ENCODE peak calls at places on chromosomes 13 and 19, in five cellular contexts. One of them, this sample, is unnamed.

GRCh38 chr13:102983496-102983895 is 82.7 kb downstream of the SLC10A2 start:
- DNase-seq in PC-3: no peak
- DNase-seq in astrocyte of the spinal cord: no peak
- DNase-seq in thoracic aorta: no peak
- DNase-seq in A549: no peak
- DNase-seq in this sample: peak

GRCh38 chr13:105991622-105992254 is 543.7 kb downstream of the EFNB2 start:
- DNase-seq in PC-3: peak
- DNase-seq in astrocyte of the spinal cord: peak
- DNase-seq in thoracic aorta: no peak
- DNase-seq in A549: no peak
- DNase-seq in this sample: peak

GRCh38 chr13:62512194-62513141 is 1096.8 kb upstream of the PCDH20 start:
- DNase-seq in PC-3: peak
- DNase-seq in astrocyte of the spinal cord: peak
- DNase-seq in thoracic aorta: no peak
- DNase-seq in A549: peak
- DNase-seq in this sample: peak

GRCh38 chr13:86567119-86567518 is 767.9 kb upstream of the SLITRK6 start:
- DNase-seq in PC-3: peak
- DNase-seq in astrocyte of the spinal cord: no peak
- DNase-seq in thoracic aorta: no peak
- DNase-seq in A549: no peak
- DNase-seq in this sample: no peak

GRCh38 chr13:53405616-53406015 is 377.0 kb downstream of the OLFM4 start:
- DNase-seq in PC-3: no peak
- DNase-seq in astrocyte of the spinal cord: no peak
- DNase-seq in thoracic aorta: no peak
- DNase-seq in A549: no peak
- DNase-seq in this sample: no peak

GRCh38 chr19:54114340-54114826 is 1.1 kb downstream of the TFPT start:
- DNase-seq in PC-3: peak
- DNase-seq in astrocyte of the spinal cord: peak
- DNase-seq in thoracic aorta: no peak
- DNase-seq in A549: no peak
- DNase-seq in this sample: peak

GRCh38 chr13:105436946-105437345 is 1098.5 kb downstream of the EFNB2 start:
- DNase-seq in PC-3: no peak
- DNase-seq in astrocyte of the spinal cord: no peak
- DNase-seq in thoracic aorta: no peak
- DNase-seq in A549: no peak
- DNase-seq in this sample: no peak

GRCh38 chr13:27967736-27968315 is 1.3 kb downstream of the CDX2 start:
- DNase-seq in PC-3: no peak
- DNase-seq in astrocyte of the spinal cord: no peak
- DNase-seq in thoracic aorta: no peak
- DNase-seq in A549: no peak
- DNase-seq in this sample: no peak

GRCh38 chr19:55643003-55643732 is at the start of gene ZNF581:
- DNase-seq in PC-3: peak
- DNase-seq in astrocyte of the spinal cord: peak
- DNase-seq in thoracic aorta: no peak
- DNase-seq in A549: peak
- DNase-seq in this sample: peak

GRCh38 chr13:99501952-99502310 is 659 bp downstream of the TM9SF2 start:
- DNase-seq in PC-3: peak
- DNase-seq in astrocyte of the spinal cord: no peak
- DNase-seq in thoracic aorta: no peak
- DNase-seq in A549: no peak
- DNase-seq in this sample: peak

GRCh38 chr13:55302568-55302967 is 1838.2 kb upstream of the PRR20A start:
- DNase-seq in PC-3: peak
- DNase-seq in astrocyte of the spinal cord: no peak
- DNase-seq in thoracic aorta: no peak
- DNase-seq in A549: no peak
- DNase-seq in this sample: no peak

GRCh38 chr13:36745436-36745835 is 71.6 kb downstream of the SERTM1 start:
- DNase-seq in PC-3: no peak
- DNase-seq in astrocyte of the spinal cord: no peak
- DNase-seq in thoracic aorta: no peak
- DNase-seq in A549: no peak
- DNase-seq in this sample: no peak

GRCh38 chr13:46165485-46166220 is 16.3 kb downstream of the LCP1 start:
- DNase-seq in PC-3: peak
- DNase-seq in astrocyte of the spinal cord: peak
- DNase-seq in thoracic aorta: no peak
- DNase-seq in A549: no peak
- DNase-seq in this sample: peak

GRCh38 chr19:44685877-44686276 is 13.1 kb upstream of the CEACAM16 start:
- DNase-seq in PC-3: peak
- DNase-seq in astrocyte of the spinal cord: peak
- DNase-seq in thoracic aorta: no peak
- DNase-seq in A549: peak
- DNase-seq in this sample: peak

GRCh38 chr19:30036154-30037129 is 94.4 kb downstream of the URI1 start:
- DNase-seq in PC-3: no peak
- DNase-seq in astrocyte of the spinal cord: peak
- DNase-seq in thoracic aorta: no peak
- DNase-seq in A549: no peak
- DNase-seq in this sample: peak

GRCh38 chr19:13154911-13155471 is 4.8 kb downstream of the IER2 start:
- DNase-seq in PC-3: peak
- DNase-seq in astrocyte of the spinal cord: peak
- DNase-seq in thoracic aorta: no peak
- DNase-seq in A549: no peak
- DNase-seq in this sample: peak

GRCh38 chr19:49344516-49345423 is 9.6 kb downstream of the CD37 start:
- DNase-seq in PC-3: no peak
- DNase-seq in astrocyte of the spinal cord: no peak
- DNase-seq in thoracic aorta: no peak
- DNase-seq in A549: no peak
- DNase-seq in this sample: no peak

GRCh38 chr13:113831061-113831460 is 32.8 kb downstream of the GAS6 start:
- DNase-seq in PC-3: no peak
- DNase-seq in astrocyte of the spinal cord: no peak
- DNase-seq in thoracic aorta: no peak
- DNase-seq in A549: no peak
- DNase-seq in this sample: no peak

GRCh38 chr19:16921766-16922591 is 33.2 kb downstream of the F2RL3 start:
- DNase-seq in PC-3: no peak
- DNase-seq in astrocyte of the spinal cord: no peak
- DNase-seq in thoracic aorta: no peak
- DNase-seq in A549: no peak
- DNase-seq in this sample: no peak

GRCh38 chr19:49710372-49710951 is 19.5 kb downstream of the CPT1C start:
- DNase-seq in PC-3: peak
- DNase-seq in astrocyte of the spinal cord: peak
- DNase-seq in thoracic aorta: no peak
- DNase-seq in A549: no peak
- DNase-seq in this sample: peak

GRCh38 chr13:48431987-48432615 is 19.2 kb upstream of the LPAR6 start:
- DNase-seq in PC-3: no peak
- DNase-seq in astrocyte of the spinal cord: peak
- DNase-seq in thoracic aorta: no peak
- DNase-seq in A549: no peak
- DNase-seq in this sample: peak

GRCh38 chr13:45838171-45838745 is 13.3 kb downstream of the SIAH3 start:
- DNase-seq in PC-3: no peak
- DNase-seq in astrocyte of the spinal cord: no peak
- DNase-seq in thoracic aorta: no peak
- DNase-seq in A549: no peak
- DNase-seq in this sample: no peak

GRCh38 chr13:111049791-111050538 is 65.1 kb upstream of the ARHGEF7 start:
- DNase-seq in PC-3: peak
- DNase-seq in astrocyte of the spinal cord: peak
- DNase-seq in thoracic aorta: no peak
- DNase-seq in A549: no peak
- DNase-seq in this sample: peak

GRCh38 chr13:31739226-31739625 is at the start of gene RXFP2:
- DNase-seq in PC-3: no peak
- DNase-seq in astrocyte of the spinal cord: no peak
- DNase-seq in thoracic aorta: no peak
- DNase-seq in A549: no peak
- DNase-seq in this sample: no peak

GRCh38 chr19:29953352-29954247 is 11.6 kb downstream of the URI1 start:
- DNase-seq in PC-3: no peak
- DNase-seq in astrocyte of the spinal cord: no peak
- DNase-seq in thoracic aorta: no peak
- DNase-seq in A549: no peak
- DNase-seq in this sample: no peak

GRCh38 chr19:5106361-5106760 is 137.4 kb downstream of the KDM4B start:
- DNase-seq in PC-3: no peak
- DNase-seq in astrocyte of the spinal cord: no peak
- DNase-seq in thoracic aorta: no peak
- DNase-seq in A549: no peak
- DNase-seq in this sample: no peak

GRCh38 chr13:110716235-110716505 is 2.7 kb downstream of the ING1 start:
- DNase-seq in PC-3: peak
- DNase-seq in astrocyte of the spinal cord: peak
- DNase-seq in thoracic aorta: no peak
- DNase-seq in A549: no peak
- DNase-seq in this sample: peak

GRCh38 chr13:37835392-37835791 is 34.2 kb downstream of the TRPC4 start:
- DNase-seq in PC-3: no peak
- DNase-seq in astrocyte of the spinal cord: no peak
- DNase-seq in thoracic aorta: no peak
- DNase-seq in A549: no peak
- DNase-seq in this sample: no peak

GRCh38 chr19:7922841-7923205 is 2.7 kb downstream of the SNAPC2 start:
- DNase-seq in PC-3: no peak
- DNase-seq in astrocyte of the spinal cord: no peak
- DNase-seq in thoracic aorta: no peak
- DNase-seq in A549: no peak
- DNase-seq in this sample: no peak

GRCh38 chr19:31274964-31275319 is 74.3 kb downstream of the TSHZ3 start:
- DNase-seq in PC-3: no peak
- DNase-seq in astrocyte of the spinal cord: no peak
- DNase-seq in thoracic aorta: no peak
- DNase-seq in A549: no peak
- DNase-seq in this sample: no peak

GRCh38 chr19:31272707-31273106 is 76.5 kb downstream of the TSHZ3 start:
- DNase-seq in PC-3: no peak
- DNase-seq in astrocyte of the spinal cord: no peak
- DNase-seq in thoracic aorta: no peak
- DNase-seq in A549: no peak
- DNase-seq in this sample: no peak

GRCh38 chr19:31276831-31277230 is 72.4 kb downstream of the TSHZ3 start:
- DNase-seq in PC-3: no peak
- DNase-seq in astrocyte of the spinal cord: no peak
- DNase-seq in thoracic aorta: no peak
- DNase-seq in A549: no peak
- DNase-seq in this sample: no peak

GRCh38 chr19:31271569-31271911 is 77.7 kb downstream of the TSHZ3 start:
- DNase-seq in PC-3: no peak
- DNase-seq in astrocyte of the spinal cord: no peak
- DNase-seq in thoracic aorta: no peak
- DNase-seq in A549: no peak
- DNase-seq in this sample: no peak

GRCh38 chr19:31274266-31274963 is 74.8 kb downstream of the TSHZ3 start:
- DNase-seq in PC-3: no peak
- DNase-seq in astrocyte of the spinal cord: no peak
- DNase-seq in thoracic aorta: no peak
- DNase-seq in A549: no peak
- DNase-seq in this sample: peak
- H3K4me3 ChIP-seq in PC-3: no peak
- H3K4me3 ChIP-seq in astrocyte of the spinal cord: no peak
- H3K4me3 ChIP-seq in thoracic aorta: no peak
- H3K4me3 ChIP-seq in A549: no peak
- H3K4me3 ChIP-seq in this sample: no peak

DNA sequence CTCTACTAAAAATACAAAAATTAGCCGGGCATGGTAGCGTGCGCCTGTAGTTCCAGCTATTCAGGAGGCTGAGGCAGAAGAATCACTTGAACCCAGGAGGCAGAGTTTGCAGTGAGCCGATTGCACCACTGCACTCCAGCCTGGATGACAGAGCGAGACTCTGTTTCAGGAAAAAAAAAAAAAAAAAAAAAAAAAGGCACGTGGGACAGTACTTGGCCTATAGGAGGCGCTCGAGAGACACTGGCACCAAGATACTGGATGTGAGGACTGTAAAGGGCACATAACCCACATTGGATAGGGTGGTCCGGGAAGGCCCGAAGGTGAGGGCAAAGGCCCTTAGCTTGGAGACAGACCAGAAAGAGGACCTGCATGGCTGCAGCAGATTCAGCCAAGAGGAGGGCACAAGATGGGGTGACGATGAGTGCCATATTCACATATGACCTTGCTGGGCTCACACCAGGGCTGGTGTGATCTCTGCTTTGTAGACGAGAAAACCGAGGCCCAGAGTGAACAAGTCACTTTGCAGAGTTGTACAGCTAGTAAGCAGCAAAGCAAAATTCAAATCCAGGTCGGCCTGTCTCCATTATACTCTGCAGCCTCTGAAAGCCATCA is 89.4 kb downstream of the DPF1 start:
- DNase-seq in PC-3: peak
- DNase-seq in astrocyte of the spinal cord: peak
- DNase-seq in thoracic aorta: no peak
- DNase-seq in A549: peak
- DNase-seq in this sample: peak
- TF ChIP-seq CTCF in PC-3: peak
- TF ChIP-seq CTCF in astrocyte of the spinal cord: peak
- TF ChIP-seq CTCF in thoracic aorta: peak
- TF ChIP-seq CTCF in A549: peak
- TF ChIP-seq CTCF in this sample: peak

DNA sequence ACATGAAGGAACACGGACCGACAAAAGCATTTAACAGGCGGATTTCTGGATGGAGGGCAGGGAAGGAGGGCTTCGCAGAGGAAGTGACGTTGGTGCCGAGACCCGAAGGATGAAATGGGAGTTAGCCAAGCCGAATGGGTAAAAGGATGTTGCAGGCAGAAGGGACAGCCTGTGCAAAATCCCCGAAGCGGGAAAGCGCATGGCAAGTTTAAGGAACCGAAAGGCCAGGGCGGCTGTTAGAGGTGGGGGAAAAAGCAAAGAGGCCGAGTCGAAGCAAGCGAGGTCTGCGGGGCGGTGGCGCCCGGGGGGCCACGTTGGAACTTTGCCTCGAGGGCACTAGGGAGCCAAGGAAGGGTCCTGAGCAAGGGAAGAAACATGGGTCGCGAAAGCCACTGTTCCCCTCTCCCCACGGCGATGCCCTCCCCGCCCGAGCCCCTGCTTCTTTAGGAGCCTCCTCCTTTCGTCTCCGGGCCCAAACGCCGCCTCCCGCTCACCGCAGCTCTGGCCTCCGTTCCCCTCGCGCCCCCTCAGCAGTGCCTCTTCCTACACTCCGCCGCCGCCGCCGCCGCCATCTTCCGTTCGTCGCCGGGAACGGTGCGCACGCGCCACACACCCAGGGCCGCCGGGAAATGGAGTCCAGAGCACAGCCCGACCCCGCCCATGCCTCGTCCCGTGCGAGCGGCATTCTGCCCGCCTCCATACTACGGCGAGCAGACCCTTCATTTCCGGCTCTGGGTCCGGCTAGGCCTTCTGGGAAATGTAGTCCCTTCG is at the start of gene SYMPK:
- DNase-seq in PC-3: peak
- DNase-seq in astrocyte of the spinal cord: peak
- DNase-seq in thoracic aorta: peak
- DNase-seq in A549: peak
- DNase-seq in this sample: peak
- H3K4me3 ChIP-seq in PC-3: peak
- H3K4me3 ChIP-seq in astrocyte of the spinal cord: peak
- H3K4me3 ChIP-seq in thoracic aorta: peak
- H3K4me3 ChIP-seq in A549: peak
- H3K4me3 ChIP-seq in this sample: peak

GRCh38 chr13:79874396-79875360 is 393.7 kb downstream of the NDFIP2 start:
- DNase-seq in PC-3: no peak
- DNase-seq in astrocyte of the spinal cord: no peak
- DNase-seq in thoracic aorta: no peak
- DNase-seq in A549: no peak
- DNase-seq in this sample: no peak
- TF ChIP-seq CTCF in PC-3: no peak
- TF ChIP-seq CTCF in astrocyte of the spinal cord: no peak
- TF ChIP-seq CTCF in thoracic aorta: no peak
- TF ChIP-seq CTCF in A549: no peak
- TF ChIP-seq CTCF in this sample: no peak